ENCODE peak calls at places on chromosome 20, in six cellular contexts. I is lower leg skin, M is dorsolateral prefrontal cortex, L is breast epithelium, F is fibroblast of lung, Z is psoas muscle. A is an unnamed sample.

GRCh38 chr20:41649489-41649888 is 31.3 kb upstream of the CHD6 start:
- DNase-seq in I (no peak), M (no peak), L (no peak), F (no peak), Z (no peak), A (no peak)

GRCh38 chr20:60882776-60883303 is 369.2 kb upstream of the CDH4 start:
- DNase-seq in I (no peak), M (no peak), L (no peak), F (no peak), Z (no peak), A (no peak)

GRCh38 chr20:4850960-4851359 is 129.3 kb downstream of the PRND start:
- DNase-seq in I (no peak), M (no peak), L (no peak), F (no peak), Z (no peak), A (no peak)

GRCh38 chr20:58697201-58697866 is 4.7 kb downstream of the NPEPL1 start:
- DNase-seq in I (no peak), M (no peak), L (no peak), F (no peak), Z (no peak), A (no peak)

GRCh38 chr20:48373555-48373934 is 454.3 kb downstream of the PREX1 start:
- DNase-seq in I (no peak), M (no peak), L (no peak), F (no peak), Z (no peak), A (no peak)

GRCh38 chr20:60210779-60211617 is 252.8 kb downstream of the CDH26 start:
- DNase-seq in I (peak), M (peak), L (peak), F (peak), Z (peak), A (no peak)

GRCh38 chr20:60201198-60201597 is 243.0 kb downstream of the CDH26 start:
- DNase-seq in I (no peak), M (no peak), L (no peak), F (no peak), Z (no peak), A (no peak)

GRCh38 chr20:2162823-2163166 is 61.2 kb downstream of the STK35 start:
- DNase-seq in I (no peak), M (no peak), L (no peak), F (no peak), Z (no peak), A (no peak)

GRCh38 chr20:23265226-23265625 is 85.4 kb upstream of the NXT1 start:
- DNase-seq in I (no peak), M (no peak), L (no peak), F (peak), Z (no peak), A (no peak)

GRCh38 chr20:4091332-4092135 is 76.2 kb upstream of the RNF24 start:
- DNase-seq in I (peak), M (peak), L (peak), F (peak), Z (peak), A (peak)

GRCh38 chr20:61263084-61263695 is 11.1 kb downstream of the CDH4 start:
- DNase-seq in I (no peak), M (no peak), L (no peak), F (peak), Z (no peak), A (no peak)

GRCh38 chr20:47740225-47741184 is 44.8 kb downstream of the SULF2 start:
- DNase-seq in I (peak), M (no peak), L (no peak), F (no peak), Z (peak), A (no peak)

GRCh38 chr20:58889334-58890072 is 37.0 kb downstream of the GNAS start:
- DNase-seq in I (no peak), M (no peak), L (no peak), F (peak), Z (no peak), A (no peak)

GRCh38 chr20:59835057-59835447 is 98.4 kb downstream of the SYCP2 start:
- DNase-seq in I (no peak), M (no peak), L (no peak), F (no peak), Z (no peak), A (no peak)

GRCh38 chr20:61357119-61357518 is 105.1 kb downstream of the CDH4 start:
- DNase-seq in I (no peak), M (no peak), L (no peak), F (no peak), Z (no peak), A (no peak)

GRCh38 chr20:37355252-37356180 is 9.6 kb downstream of the SRC start:
- DNase-seq in I (no peak), M (peak), L (no peak), F (no peak), Z (no peak), A (no peak)

GRCh38 chr20:37417146-37417856 is 71.4 kb downstream of the SRC start:
- DNase-seq in I (no peak), M (no peak), L (no peak), F (no peak), Z (no peak), A (no peak)

GRCh38 chr20:51327251-51327841 is 215.2 kb downstream of the NFATC2 start:
- DNase-seq in I (no peak), M (no peak), L (no peak), F (peak), Z (no peak), A (no peak)

GRCh38 chr20:48682529-48683385 is 145.0 kb downstream of the PREX1 start:
- DNase-seq in I (peak), M (peak), L (peak), F (peak), Z (peak), A (peak)

GRCh38 chr20:63161176-63161651 is 54.7 kb downstream of the YTHDF1 start:
- DNase-seq in I (no peak), M (no peak), L (no peak), F (no peak), Z (peak), A (no peak)

GRCh38 chr20:3398681-3399252 is 8.7 kb downstream of the DNAAF9 start:
- DNase-seq in I (no peak), M (no peak), L (no peak), F (peak), Z (no peak), A (no peak)

GRCh38 chr20:2942439-2942838 is 69.2 kb downstream of the PTPRA start:
- DNase-seq in I (no peak), M (no peak), L (no peak), F (peak), Z (no peak), A (no peak)

GRCh38 chr20:48076247-48076646 is 291.0 kb upstream of the SULF2 start:
- DNase-seq in I (no peak), M (no peak), L (no peak), F (no peak), Z (no peak), A (no peak)

GRCh38 chr20:62999580-62999979 is 7.2 kb downstream of the BHLHE23 start:
- DNase-seq in I (no peak), M (no peak), L (no peak), F (no peak), Z (no peak), A (no peak)

GRCh38 chr20:63009988-63010769 is 3.4 kb upstream of the BHLHE23 start:
- DNase-seq in I (no peak), M (no peak), L (no peak), F (no peak), Z (no peak), A (no peak)

GRCh38 chr20:39825950-39826349 is 863.1 kb downstream of the MAFB start:
- DNase-seq in I (no peak), M (no peak), L (no peak), F (no peak), Z (no peak), A (no peak)

GRCh38 chr20:48150568-48150967 is 365.3 kb upstream of the SULF2 start:
- DNase-seq in I (no peak), M (no peak), L (no peak), F (no peak), Z (no peak), A (no peak)

GRCh38 chr20:5781798-5782750 is 31.9 kb downstream of the SHLD1 start:
- DNase-seq in I (no peak), M (no peak), L (no peak), F (no peak), Z (no peak), A (no peak)

GRCh38 chr20:44721785-44722054 is 6.6 kb downstream of the CCN5 start:
- DNase-seq in I (no peak), M (no peak), L (no peak), F (no peak), Z (no peak), A (no peak)

GRCh38 chr20:6750438-6750837 is 17.0 kb upstream of the BMP2 start:
- DNase-seq in I (no peak), M (no peak), L (no peak), F (no peak), Z (no peak), A (no peak)

GRCh38 chr20:49825521-49826033 is 12.9 kb downstream of the SLC9A8 start:
- DNase-seq in I (no peak), M (no peak), L (no peak), F (no peak), Z (peak), A (no peak)
- TF ChIP-seq CTCF in I (no peak), M (no peak), L (no peak), F (no peak), Z (peak), A (no peak)

DNA sequence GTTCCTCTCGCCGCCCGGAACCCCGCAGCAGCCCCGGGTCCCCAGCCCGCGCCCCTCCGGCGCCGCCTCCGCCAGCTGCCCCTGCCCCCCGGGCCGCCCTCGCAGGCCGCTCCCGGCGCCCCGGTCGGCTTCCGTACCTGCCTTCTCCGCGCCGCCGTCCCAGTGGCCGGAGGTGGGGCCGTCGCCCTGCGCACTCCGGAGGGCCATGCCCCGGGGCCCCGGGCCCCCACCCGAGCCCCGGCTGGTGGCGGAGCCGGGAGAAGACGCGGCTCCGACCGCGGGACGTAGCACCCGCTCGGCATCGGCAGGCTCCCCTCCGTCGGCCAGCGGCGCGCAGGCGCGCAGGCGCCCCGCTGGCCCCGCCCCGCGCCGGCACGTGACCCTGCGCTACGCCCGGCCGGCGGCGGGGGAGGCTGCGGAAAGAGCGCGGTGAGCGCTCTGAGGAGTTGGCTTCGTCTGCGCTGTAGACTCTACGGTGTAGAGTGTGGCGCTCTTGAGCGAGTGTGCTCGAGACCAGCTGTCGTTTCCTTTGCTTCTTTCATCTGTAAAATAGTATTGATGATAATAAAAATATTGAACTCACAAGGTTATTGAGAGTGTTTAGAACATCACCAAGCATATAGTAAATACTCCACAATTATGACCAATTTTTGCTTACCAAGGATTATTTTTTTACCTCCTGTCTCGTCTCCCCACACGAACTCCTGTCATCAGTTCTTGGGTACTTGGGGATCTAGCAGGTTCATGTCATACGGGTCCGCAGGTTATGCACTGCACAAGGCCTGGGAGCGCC is at the start of gene TBC1D20:
- DNase-seq in I (peak), M (peak), L (peak), F (peak), Z (peak), A (peak)
- TF ChIP-seq CTCF in I (no peak), M (peak), L (peak), F (no peak), Z (no peak), A (peak)

DNA sequence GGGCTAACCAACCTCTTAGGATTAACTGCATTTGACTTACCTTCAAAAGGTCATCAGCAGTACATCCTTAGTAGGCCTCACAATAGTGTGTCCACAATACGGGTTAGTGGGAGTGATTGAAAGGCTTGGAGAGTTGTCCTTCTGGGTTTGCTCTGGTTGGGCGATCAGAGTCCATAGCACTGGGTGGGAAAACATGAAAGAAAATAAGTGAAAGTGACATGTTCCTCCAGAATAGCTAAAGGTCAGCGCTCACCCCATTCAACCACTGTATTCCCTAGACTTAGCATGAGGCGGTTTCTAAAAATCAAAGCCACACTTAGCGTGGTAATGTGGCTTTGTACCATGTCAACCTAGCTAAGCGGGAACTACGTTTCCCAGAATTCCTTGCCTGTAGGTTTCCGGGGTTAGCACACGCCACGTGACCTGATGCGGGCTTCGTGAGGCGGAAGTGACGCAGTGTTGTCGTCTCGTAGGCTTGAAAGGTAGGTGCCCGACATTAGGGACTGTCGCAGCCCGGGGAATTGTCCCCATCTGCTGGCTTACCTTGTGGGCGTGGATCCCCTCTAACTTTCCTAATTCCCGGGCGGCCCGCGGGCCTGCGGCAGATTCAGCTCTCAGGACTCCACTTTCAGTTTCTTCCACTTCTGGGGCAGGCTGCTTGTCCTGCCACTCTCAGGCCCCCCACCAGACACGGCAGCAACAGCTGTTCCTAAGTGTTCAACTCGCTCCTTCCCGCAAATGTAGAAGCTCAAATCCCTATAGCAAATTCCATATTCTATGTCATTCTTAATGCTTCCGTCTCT is 19.8 kb upstream of the SCP2D1 start:
- DNase-seq in I (peak), M (peak), L (peak), F (peak), Z (peak), A (no peak)
- TF ChIP-seq CTCF in I (no peak), M (peak), L (no peak), F (no peak), Z (no peak), A (peak)

DNA sequence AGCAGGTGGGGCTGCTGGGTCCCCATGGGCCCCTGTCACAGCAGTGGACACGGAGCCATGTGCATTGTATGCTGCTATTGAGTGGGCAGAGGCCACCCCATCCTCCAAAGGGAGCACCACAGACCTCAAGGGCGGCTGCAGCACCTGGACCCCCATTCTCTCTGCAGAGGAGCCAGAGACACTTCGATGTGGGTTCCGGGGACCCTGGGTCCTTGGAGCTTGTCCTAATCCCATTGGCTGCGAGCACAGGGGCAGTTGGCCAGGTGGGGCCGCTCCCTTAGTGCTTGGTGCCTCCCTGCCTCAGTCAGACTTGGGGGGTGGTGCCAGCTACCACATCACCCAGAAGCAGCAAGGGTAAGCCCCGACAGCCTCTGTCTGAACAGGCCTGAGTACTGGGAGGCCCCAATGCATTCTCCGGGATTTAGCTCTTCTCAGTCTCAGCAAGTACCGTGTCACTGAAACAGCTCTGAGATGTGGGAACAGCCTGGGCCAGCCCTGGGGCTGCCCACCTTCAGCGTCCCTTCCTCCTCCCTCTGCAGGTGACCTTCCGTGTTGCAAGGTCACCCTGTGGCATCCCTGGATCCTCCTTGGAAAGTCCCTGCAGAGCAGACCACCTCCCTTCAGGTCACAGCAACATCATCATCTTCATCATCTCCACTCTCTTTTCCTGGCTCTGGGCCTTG is 73.9 kb downstream of the GINS1 start:
- DNase-seq in I (no peak), M (no peak), L (no peak), F (no peak), Z (peak), A (no peak)
- TF ChIP-seq CTCF in I (no peak), M (no peak), L (no peak), F (peak), Z (no peak), A (no peak)

GRCh38 chr20:20664795-20665194 is 47.6 kb downstream of the RALGAPA2 start:
- DNase-seq in I (no peak), M (no peak), L (no peak), F (peak), Z (no peak), A (no peak)
- TF ChIP-seq CTCF in I (no peak), M (peak), L (peak), F (no peak), Z (peak), A (peak)

A was measured in D721Med.